ENCODE peak calls at places on chromosomes 1 and 21, in four cellular contexts. I, W, P and V are unnamed samples.

GRCh38 chr1:207883104-207883651 is 27.7 kb downstream of the CD34 start:
- DNase-seq in P (no peak), I (no peak), W (no peak), V (no peak)

GRCh38 chr21:18477059-18477458 is 73.5 kb upstream of the TMPRSS15 start:
- DNase-seq in W (no peak), I (no peak), P (no peak), V (no peak)

GRCh38 chr1:77354536-77354935 is 72.7 kb downstream of the AK5 start:
- DNase-seq in W (no peak), P (no peak), I (no peak), V (no peak)

GRCh38 chr1:240178366-240178765 is 86.7 kb downstream of the FMN2 start:
- DNase-seq in I (no peak), W (no peak), P (no peak), V (no peak)

GRCh38 chr1:30786264-30786991 is 28.9 kb upstream of the LAPTM5 start:
- DNase-seq in I (no peak), W (no peak), P (no peak), V (no peak)

GRCh38 chr1:115198938-115199337 is 109.6 kb upstream of the TSPAN2 start:
- DNase-seq in I (no peak), W (peak), P (no peak), V (peak)

GRCh38 chr21:33096426-33096825 is 26.5 kb downstream of the OLIG1 start:
- DNase-seq in P (no peak), I (no peak), W (no peak), V (no peak)

GRCh38 chr1:3306583-3307285 is 147.7 kb upstream of the ARHGEF16 start:
- DNase-seq in P (no peak), I (no peak), W (peak), V (no peak)

GRCh38 chr1:77282866-77283539 is 1.2 kb downstream of the AK5 start:
- DNase-seq in I (no peak), P (peak), W (no peak), V (no peak)